ENCODE peak calls at places on chromosomes 3 and 15, in seven cellular contexts. K is heart left ventricle, I is GM12865, Z is kidney epithelial cell, X is Calu3, H is OCI-LY7, F is RWPE1. M is an unnamed sample.

GRCh38 chr3:195908439-195909293 is at the start of gene TNK2:
- DNase-seq in K (peak), I (peak), Z (no peak), X (peak), H (peak), F (no peak), M (no peak)

GRCh38 chr3:156017636-156018035 is 102.7 kb upstream of the KCNAB1 start:
- DNase-seq in K (no peak), I (no peak), Z (no peak), X (no peak), H (no peak), F (no peak), M (no peak)

GRCh38 chr3:131163-131889 is 65.2 kb upstream of the CHL1 start:
- DNase-seq in K (peak), I (no peak), Z (no peak), X (no peak), H (no peak), F (no peak), M (no peak)

GRCh38 chr3:112136959-112137693 is 4.1 kb upstream of the GCSAM start:
- DNase-seq in K (no peak), I (peak), Z (no peak), X (peak), H (peak), F (peak), M (peak)

GRCh38 chr15:92043283-92043682 is 189.8 kb downstream of the SLCO3A1 start:
- DNase-seq in K (no peak), I (no peak), Z (no peak), X (no peak), H (no peak), F (peak), M (no peak)

GRCh38 chr15:66865622-66866611 is 163.9 kb downstream of the SMAD6 start:
- DNase-seq in K (peak), I (peak), Z (no peak), X (no peak), H (peak), F (no peak), M (no peak)

GRCh38 chr3:18438586-18438985 is 13.4 kb upstream of the SATB1 start:
- DNase-seq in K (no peak), I (no peak), Z (no peak), X (no peak), H (peak), F (no peak), M (no peak)

GRCh38 chr3:188827593-188827992 is 344.2 kb upstream of the TPRG1 start:
- DNase-seq in K (no peak), I (no peak), Z (no peak), X (no peak), H (no peak), F (no peak), M (no peak)

GRCh38 chr3:171213178-171213577 is 186.7 kb upstream of the SLC2A2 start:
- DNase-seq in K (no peak), I (no peak), Z (no peak), X (no peak), H (no peak), F (no peak), M (no peak)

GRCh38 chr3:190366145-190366544 is 21.8 kb upstream of the CLDN16 start:
- DNase-seq in K (no peak), I (no peak), Z (no peak), X (no peak), H (no peak), F (peak), M (no peak)

GRCh38 chr15:98503970-98504369 is 144.4 kb upstream of the IGF1R start:
- DNase-seq in K (no peak), I (no peak), Z (no peak), X (no peak), H (no peak), F (no peak), M (no peak)

GRCh38 chr3:58260261-58260731 is 22.7 kb downstream of the ABHD6 start:
- DNase-seq in K (no peak), I (no peak), Z (peak), X (no peak), H (no peak), F (no peak), M (peak)

GRCh38 chr3:99962703-99963102 is 145.0 kb downstream of the CMSS1 start:
- DNase-seq in K (no peak), I (no peak), Z (no peak), X (no peak), H (no peak), F (no peak), M (peak)

GRCh38 chr3:69914395-69914794 is 85.1 kb upstream of the SAMMSON start:
- DNase-seq in K (no peak), I (no peak), Z (peak), X (no peak), H (no peak), F (peak), M (no peak)

GRCh38 chr3:49616491-49616941 is 57.6 kb upstream of the APEH start:
- DNase-seq in K (no peak), I (no peak), Z (peak), X (no peak), H (no peak), F (no peak), M (peak)

GRCh38 chr3:127483902-127484591 is 106.5 kb downstream of the TPRA1 start:
- DNase-seq in K (peak), I (peak), Z (no peak), X (no peak), H (no peak), F (no peak), M (no peak)

GRCh38 chr15:84981711-84982300 is at the start of gene PDE8A:
- DNase-seq in K (peak), I (peak), Z (no peak), X (peak), H (peak), F (peak), M (no peak)

GRCh38 chr15:74837482-74837881 is 5.5 kb downstream of the ULK3 start:
- DNase-seq in K (no peak), I (no peak), Z (no peak), X (no peak), H (no peak), F (no peak), M (no peak)

GRCh38 chr15:64144565-64145281 is 6.8 kb upstream of the SNX22 start:
- DNase-seq in K (no peak), I (peak), Z (no peak), X (no peak), H (peak), F (no peak), M (no peak)

GRCh38 chr3:49534581-49535495 is 19.4 kb upstream of the BSN start:
- DNase-seq in K (no peak), I (no peak), Z (peak), X (no peak), H (no peak), F (no peak), M (no peak)

GRCh38 chr3:62567097-62568021 is 194.0 kb upstream of the FEZF2 start:
- DNase-seq in K (no peak), I (no peak), Z (no peak), X (no peak), H (no peak), F (peak), M (peak)

GRCh38 chr3:24641628-24642027 is 147.0 kb upstream of the THRB start:
- DNase-seq in K (no peak), I (no peak), Z (no peak), X (no peak), H (no peak), F (no peak), M (no peak)

GRCh38 chr3:156298938-156299337 is 178.6 kb downstream of the KCNAB1 start:
- DNase-seq in K (peak), I (no peak), Z (no peak), X (no peak), H (no peak), F (no peak), M (no peak)

GRCh38 chr15:42707068-42707467 is 29.9 kb downstream of the CDAN1 start:
- DNase-seq in K (no peak), I (no peak), Z (no peak), X (no peak), H (no peak), F (peak), M (peak)

GRCh38 chr3:177371903-177372302 is 174.6 kb upstream of the TBL1XR1 start:
- DNase-seq in K (no peak), I (no peak), Z (no peak), X (no peak), H (no peak), F (no peak), M (no peak)

GRCh38 chr15:96365781-96366525 is 35.5 kb downstream of the NR2F2 start:
- DNase-seq in K (no peak), I (no peak), Z (no peak), X (no peak), H (no peak), F (no peak), M (no peak)

DNA sequence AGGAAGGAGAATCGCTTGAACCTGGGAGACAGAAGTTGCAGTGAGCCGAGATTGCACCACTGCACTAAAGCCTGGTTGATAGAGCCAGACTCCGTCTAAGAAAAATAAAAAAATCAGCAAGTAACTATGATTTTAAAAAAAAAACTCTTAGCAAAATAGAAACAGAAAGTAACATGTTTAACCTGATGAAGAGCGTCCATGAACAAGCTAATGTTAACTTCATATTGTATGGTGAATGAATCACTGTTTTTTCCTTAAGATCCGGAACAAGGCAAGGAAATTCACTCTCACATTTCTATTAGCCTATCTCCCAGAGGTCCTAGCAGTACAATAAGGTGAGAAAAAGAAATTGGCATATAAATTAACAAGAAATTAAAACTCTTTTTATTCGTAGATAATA is 69.0 kb downstream of the RFX7 start:
- DNase-seq in K (no peak), I (no peak), Z (no peak), X (no peak), H (no peak), F (no peak), M (no peak)
- TF ChIP-seq CTCF in K (no peak), I (no peak), Z (no peak), X (no peak), H (no peak), F (no peak), M (no peak)

GRCh38 chr3:134895181-134895580 is 100.1 kb downstream of the EPHB1 start:
- DNase-seq in K (no peak), I (no peak), Z (no peak), X (no peak), H (no peak), F (no peak), M (no peak)

GRCh38 chr3:134897391-134898131 is 102.5 kb downstream of the EPHB1 start:
- DNase-seq in K (no peak), I (no peak), Z (no peak), X (no peak), H (peak), F (no peak), M (no peak)

GRCh38 chr3:134896141-134896540 is 101.1 kb downstream of the EPHB1 start:
- DNase-seq in K (no peak), I (no peak), Z (no peak), X (no peak), H (no peak), F (no peak), M (no peak)

GRCh38 chr3:134898315-134898714 is 103.3 kb downstream of the EPHB1 start:
- DNase-seq in K (no peak), I (no peak), Z (no peak), X (no peak), H (no peak), F (no peak), M (no peak)

GRCh38 chr3:134896696-134897095 is 101.6 kb downstream of the EPHB1 start:
- DNase-seq in K (no peak), I (no peak), Z (no peak), X (no peak), H (no peak), F (no peak), M (no peak)
- TF ChIP-seq CTCF in K (no peak), I (no peak), Z (no peak), X (no peak), H (no peak), F (no peak), M (no peak)

GRCh38 chr3:51538459-51539290 is at the start of gene RAD54L2:
- DNase-seq in K (peak), I (peak), Z (peak), X (peak), H (peak), F (peak), M (peak)
- TF ChIP-seq CTCF in K (peak), I (peak), Z (no peak), X (no peak), H (peak), F (no peak), M (peak)

GRCh38 chr3:149902498-149903139 is 68.1 kb downstream of the PFN2 start:
- DNase-seq in K (no peak), I (no peak), Z (no peak), X (no peak), H (peak), F (no peak), M (no peak)
- TF ChIP-seq CTCF in K (no peak), I (no peak), Z (no peak), X (peak), H (peak), F (peak), M (peak)

DNA sequence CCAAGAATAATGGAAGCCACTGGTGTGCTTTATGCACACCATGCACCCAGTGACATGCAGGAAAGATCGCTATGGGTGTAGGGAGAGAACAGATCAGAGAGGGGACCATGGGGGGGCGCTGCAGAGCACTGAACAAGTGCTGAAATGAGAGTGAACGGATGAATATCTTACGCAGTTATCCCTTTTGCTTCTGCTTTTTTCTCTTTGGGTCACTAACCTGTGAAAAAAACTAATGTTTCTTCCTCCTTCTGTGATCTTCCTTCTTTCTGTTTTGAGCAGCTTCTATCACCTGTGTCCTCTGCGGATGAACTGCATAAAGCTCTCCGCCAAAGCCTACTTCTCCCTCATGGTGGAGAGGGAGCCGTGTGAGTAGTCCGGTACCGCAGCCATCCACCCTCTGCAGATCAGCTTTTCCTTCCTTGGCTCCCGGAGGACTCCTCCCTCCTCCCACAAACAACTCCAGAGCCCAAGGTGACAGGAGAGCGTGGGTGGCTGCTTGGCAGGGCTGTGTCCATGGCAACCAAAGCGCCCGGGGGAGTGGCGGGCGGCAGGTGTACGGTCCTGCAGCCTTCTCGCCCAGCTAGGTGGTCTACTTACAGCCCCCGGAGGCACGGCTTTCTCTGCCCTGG is 106.2 kb downstream of the DGKG start:
- DNase-seq in K (no peak), I (peak), Z (no peak), X (peak), H (peak), F (no peak), M (no peak)
- TF ChIP-seq CTCF in K (no peak), I (peak), Z (peak), X (peak), H (peak), F (no peak), M (peak)

DNA sequence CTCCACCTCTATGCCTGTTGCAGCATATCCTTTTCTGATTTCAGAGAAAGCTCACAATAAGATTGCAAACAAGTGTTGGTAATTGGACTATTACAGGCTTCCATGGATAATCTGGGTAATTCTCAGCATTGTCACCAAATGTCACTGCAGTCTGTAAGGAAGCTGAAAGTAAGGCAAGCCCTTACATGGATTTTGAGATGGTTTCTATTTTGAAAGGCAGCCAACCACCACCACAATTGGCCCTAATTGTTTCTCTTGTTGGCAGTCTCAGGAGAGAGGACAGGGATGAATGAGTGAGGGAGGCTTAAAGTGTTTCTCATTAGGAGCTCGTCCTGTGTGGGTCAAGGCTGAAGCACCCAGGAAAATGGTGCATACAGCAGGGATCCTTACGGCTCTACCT is 879.9 kb downstream of the TUSC7 start:
- DNase-seq in K (no peak), I (no peak), Z (no peak), X (no peak), H (no peak), F (no peak), M (peak)
- TF ChIP-seq CTCF in K (no peak), I (no peak), Z (no peak), X (no peak), H (no peak), F (no peak), M (no peak)

DNA sequence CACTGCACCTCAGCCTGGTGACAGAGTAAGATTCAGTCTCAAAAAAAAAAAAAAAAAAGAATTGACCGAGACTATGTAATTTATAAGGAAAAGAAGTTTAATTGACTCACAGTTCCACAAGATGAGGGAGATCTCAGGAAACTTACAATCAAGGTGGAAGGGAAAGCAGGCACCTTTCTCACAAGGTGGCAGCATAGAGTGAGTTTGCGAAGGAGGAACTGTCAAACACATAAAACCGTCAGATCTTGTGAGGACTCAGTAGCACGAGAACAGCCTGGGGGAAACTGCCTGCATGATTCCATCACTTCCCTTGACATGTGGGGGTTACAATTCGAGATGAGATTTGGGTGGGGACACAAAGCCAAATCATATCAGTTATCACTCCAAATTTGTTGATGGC is 380.9 kb downstream of the EDEM1 start:
- DNase-seq in K (no peak), I (peak), Z (no peak), X (peak), H (peak), F (no peak), M (no peak)
- TF ChIP-seq CTCF in K (no peak), I (no peak), Z (peak), X (no peak), H (peak), F (no peak), M (no peak)

DNA sequence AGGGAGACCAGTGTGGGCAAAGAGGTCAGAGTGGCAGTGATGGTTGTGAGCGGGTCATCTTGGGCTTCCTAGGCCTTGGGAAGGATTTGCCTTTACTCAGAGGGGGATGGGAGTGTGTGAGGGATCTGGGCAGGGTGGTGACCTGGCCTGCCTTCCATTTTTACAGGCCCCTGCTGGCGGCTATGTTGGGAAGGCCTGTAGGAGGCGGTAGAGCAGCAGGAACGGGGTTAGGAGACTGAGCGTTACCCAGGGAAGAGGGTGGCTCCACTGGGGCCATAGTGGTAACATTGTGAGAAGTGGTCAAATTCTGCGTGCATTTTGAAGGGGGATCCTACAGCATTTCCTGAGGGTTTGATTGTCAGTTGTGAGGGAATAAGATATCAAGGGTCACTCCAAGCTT is 307.3 kb upstream of the CTDSPL start:
- DNase-seq in K (no peak), I (peak), Z (no peak), X (no peak), H (no peak), F (no peak), M (no peak)
- TF ChIP-seq CTCF in K (no peak), I (peak), Z (no peak), X (no peak), H (peak), F (no peak), M (no peak)

M was measured in astrocyte of the cerebellum.